ENCODE peak calls at places on chromosome 9, in ten cellular contexts. F is activated naive CD4-positive, alpha-beta T cell treated with Interleukin-2 at 50 U/mL for 16 hours; W is erythroblast; C is LoVo; Q is cardiac septum; O is NAMALWA; P is hypothalamus; B is stimulated activated naive B cell treated with anti-CD40 and anti-IgM and Interleukin-4, amounts not matched to agents 10 μg/mL and 1 μg/mL and 100 μg/mL, for 72 hours; R is activated CD4-positive, alpha-beta T cell treated with anti-CD3 and anti-CD28 coated beads, Interleukin-2, amount 50 U/mL, for 24 hours; U is neural progenitor cell. L is an unnamed sample.

GRCh38 chr9:97507585-97507984 is 6.1 kb downstream of the TMOD1 start:
- DNase-seq in C (no peak), O (no peak), Q (no peak), W (peak), R (no peak), U (no peak), B (no peak), P (no peak), F (no peak), L (no peak)

GRCh38 chr9:7489018-7489417 is 310.6 kb downstream of the DMAC1 start:
- DNase-seq in W (no peak), Q (no peak), P (no peak), F (no peak), U (no peak), C (no peak), R (no peak), O (no peak), B (no peak), L (no peak)

GRCh38 chr9:134942421-134943119 is 24.9 kb upstream of the FCN1 start:
- DNase-seq in U (no peak), F (no peak), R (no peak), O (no peak), C (no peak), B (no peak), W (no peak), P (no peak), Q (no peak), L (peak)

GRCh38 chr9:29697011-29697410 is 2123.7 kb upstream of the C9orf72 start:
- DNase-seq in P (no peak), R (no peak), Q (no peak), B (no peak), C (no peak), W (no peak), U (no peak), F (no peak), O (no peak), L (no peak)

GRCh38 chr9:113715086-113715485 is 161.0 kb upstream of the ZNF618 start:
- DNase-seq in C (no peak), W (no peak), U (no peak), F (no peak), R (no peak), O (no peak), B (no peak), Q (no peak), P (no peak), L (no peak)

GRCh38 chr9:133575673-133576590 is 33.3 kb downstream of the FAM163B start:
- DNase-seq in F (no peak), P (no peak), W (no peak), Q (no peak), C (no peak), R (no peak), B (no peak), O (no peak), U (no peak), L (no peak)

GRCh38 chr9:121631978-121632418 is 19.4 kb upstream of the DAB2IP start:
- DNase-seq in F (no peak), C (no peak), Q (no peak), P (no peak), U (no peak), R (no peak), W (no peak), O (no peak), B (no peak), L (no peak)

GRCh38 chr9:132673355-132673754 is 3.1 kb downstream of the GTF3C4 start:
- DNase-seq in B (no peak), C (no peak), O (peak), F (no peak), P (no peak), U (peak), R (no peak), W (peak), Q (no peak), L (no peak)

GRCh38 chr9:38732849-38733248 is 12.9 kb upstream of the FAM240B start:
- DNase-seq in W (no peak), U (no peak), B (no peak), R (no peak), Q (no peak), C (no peak), F (no peak), O (no peak), P (no peak), L (no peak)

GRCh38 chr9:98791147-98792095 is 4.9 kb downstream of the ANKS6 start:
- DNase-seq in C (peak), P (peak), W (peak), Q (peak), B (peak), F (peak), U (peak), R (peak), O (peak), L (peak)

GRCh38 chr9:35797311-35798109 is 6.1 kb downstream of the NPR2 start:
- DNase-seq in W (peak), B (no peak), Q (no peak), U (no peak), P (no peak), C (no peak), F (no peak), O (no peak), R (no peak), L (no peak)

GRCh38 chr9:129487658-129488483 is 133.0 kb downstream of the C9orf50 start:
- DNase-seq in C (no peak), B (no peak), R (peak), F (peak), O (no peak), P (no peak), U (peak), W (peak), Q (no peak), L (no peak)

GRCh38 chr9:30673132-30673531 is 1711.3 kb upstream of the ACO1 start:
- DNase-seq in F (no peak), B (no peak), Q (no peak), O (no peak), U (no peak), P (no peak), R (no peak), W (no peak), C (no peak), L (no peak)

GRCh38 chr9:15642369-15642962 is 89.6 kb downstream of the CCDC171 start:
- DNase-seq in C (peak), O (peak), B (no peak), P (no peak), Q (no peak), R (no peak), W (peak), U (peak), F (no peak), L (no peak)

GRCh38 chr9:115838417-115838816 is 315.2 kb upstream of the PAPPA start:
- DNase-seq in Q (no peak), R (no peak), U (no peak), O (no peak), P (no peak), F (no peak), B (no peak), W (no peak), C (no peak), L (no peak)

GRCh38 chr9:117887383-117887782 is 183.2 kb downstream of the TLR4 start:
- DNase-seq in U (no peak), O (no peak), P (no peak), R (no peak), Q (no peak), C (no peak), B (no peak), F (no peak), W (no peak), L (no peak)

GRCh38 chr9:20208951-20209350 is 413.3 kb downstream of the MLLT3 start:
- DNase-seq in U (no peak), Q (no peak), R (peak), F (no peak), P (no peak), B (no peak), O (no peak), C (no peak), W (no peak), L (no peak)

GRCh38 chr9:77707696-77708095 is 59.6 kb upstream of the GNA14 start:
- DNase-seq in U (no peak), W (no peak), R (no peak), B (no peak), Q (no peak), O (no peak), C (peak), F (no peak), P (no peak), L (no peak)

GRCh38 chr9:85527331-85528015 is 214.3 kb downstream of the AGTPBP1 start:
- DNase-seq in P (no peak), U (no peak), Q (no peak), C (no peak), W (no peak), F (no peak), R (no peak), O (no peak), B (no peak), L (no peak)

GRCh38 chr9:38183994-38184568 is 115.1 kb upstream of the SHB start:
- DNase-seq in B (no peak), O (no peak), R (no peak), U (no peak), C (no peak), P (no peak), W (no peak), F (no peak), Q (no peak), L (no peak)

GRCh38 chr9:89593776-89594427 is 10.9 kb upstream of the GADD45G start:
- DNase-seq in F (peak), B (peak), W (peak), C (peak), U (peak), Q (no peak), O (peak), R (peak), P (no peak), L (peak)

GRCh38 chr9:35611230-35611797 is 6.3 kb downstream of the TESK1 start:
- DNase-seq in Q (no peak), C (peak), P (no peak), O (peak), W (peak), R (peak), B (no peak), F (peak), U (peak), L (no peak)

GRCh38 chr9:113649054-113649453 is 185.5 kb downstream of the RGS3 start:
- DNase-seq in U (no peak), C (no peak), O (no peak), R (no peak), B (no peak), F (no peak), W (no peak), Q (peak), P (peak), L (peak)

GRCh38 chr9:125815568-125815967 is 68.4 kb downstream of the PBX3 start:
- DNase-seq in O (no peak), W (no peak), P (no peak), Q (no peak), F (no peak), U (no peak), R (no peak), C (peak), B (no peak), L (no peak)

GRCh38 chr9:98107926-98108325 is 11.1 kb downstream of the TRIM14 start:
- DNase-seq in P (no peak), F (no peak), B (no peak), Q (no peak), C (no peak), U (no peak), R (no peak), O (no peak), W (no peak), L (no peak)

GRCh38 chr9:4837126-4837767 is 44.5 kb downstream of the RCL1 start:
- DNase-seq in U (no peak), O (no peak), F (no peak), B (no peak), W (no peak), P (no peak), C (no peak), R (no peak), Q (no peak), L (no peak)

GRCh38 chr9:91032056-91032455 is 230.4 kb downstream of the SYK start:
- DNase-seq in F (no peak), O (no peak), W (no peak), B (no peak), R (no peak), C (no peak), U (no peak), Q (no peak), P (no peak), L (no peak)

GRCh38 chr9:115262477-115262876 is 144.5 kb upstream of the TNC start:
- DNase-seq in C (peak), Q (peak), P (no peak), W (no peak), B (no peak), U (no peak), F (no peak), O (peak), R (no peak), L (peak)

GRCh38 chr9:2785060-2785459 is 58.8 kb downstream of the PUM3 start:
- DNase-seq in B (no peak), R (no peak), O (no peak), F (no peak), Q (no peak), W (no peak), U (no peak), P (no peak), C (no peak), L (no peak)

GRCh38 chr9:119273325-119273904 is 95.8 kb downstream of the BRINP1 start:
- DNase-seq in U (peak), P (no peak), Q (no peak), B (no peak), O (no peak), W (no peak), C (no peak), F (no peak), R (no peak), L (no peak)

GRCh38 chr9:135282001-135282731 is 194.7 kb downstream of the OLFM1 start:
- DNase-seq in C (peak), P (peak), R (no peak), Q (no peak), B (no peak), W (peak), U (no peak), F (no peak), O (peak), L (peak)

GRCh38 chr9:107336718-107337360 is 53.8 kb downstream of the RAD23B start:
- DNase-seq in C (no peak), O (no peak), U (no peak), B (no peak), R (no peak), P (no peak), W (no peak), Q (no peak), F (no peak), L (no peak)

GRCh38 chr9:69657269-69657668 is 14.9 kb downstream of the APBA1 start:
- DNase-seq in W (no peak), U (no peak), P (no peak), Q (no peak), O (no peak), F (no peak), B (no peak), R (no peak), C (no peak), L (no peak)

GRCh38 chr9:36137392-36138004 is 965 bp downstream of the GLIPR2 start:
- DNase-seq in R (no peak), U (peak), W (no peak), Q (no peak), P (no peak), B (no peak), O (no peak), F (no peak), C (no peak), L (no peak)

GRCh38 chr9:126148523-126148870 is 178.1 kb upstream of the MVB12B start:
- DNase-seq in W (no peak), F (no peak), R (no peak), U (no peak), C (no peak), P (no peak), B (no peak), Q (peak), O (no peak), L (no peak)

GRCh38 chr9:37429441-37430285 is 7.2 kb downstream of the GRHPR start:
- DNase-seq in W (no peak), Q (no peak), P (no peak), C (no peak), R (no peak), U (no peak), F (no peak), O (no peak), B (no peak), L (no peak)

GRCh38 chr9:136969150-136969549 is 8.2 kb upstream of the PTGDS start:
- DNase-seq in P (no peak), W (no peak), Q (no peak), C (no peak), R (no peak), O (no peak), F (no peak), B (no peak), U (no peak), L (no peak)

GRCh38 chr9:14014744-14015143 is 299.2 kb downstream of the NFIB start:
- DNase-seq in P (no peak), F (no peak), C (no peak), U (no peak), B (no peak), R (no peak), Q (no peak), O (no peak), W (no peak), L (no peak)

L was measured in upper lobe of right lung.